ENCODE peak calls at places on chromosomes 13 and 19, in four cellular contexts. R, B, A and Z are unnamed samples.

GRCh38 chr19:50906217-50906616 is 5.0 kb downstream of the KLK4 start:
- DNase-seq in B (no peak), R (no peak), A (no peak), Z (no peak)

GRCh38 chr19:17530586-17530985 is 19.1 kb downstream of the PGLS start:
- DNase-seq in A (no peak), R (no peak), B (no peak), Z (peak; percentile 49)

GRCh38 chr19:56670961-56671612 is 470 bp downstream of the ZNF835 start:
- DNase-seq in R (no peak), B (no peak), A (no peak), Z (peak; percentile 70)

GRCh38 chr19:48772503-48772953 is 17.2 kb downstream of the FGF21 start:
- DNase-seq in A (no peak), R (no peak), B (no peak), Z (no peak)

GRCh38 chr19:19064811-19065745 is 1.3 kb downstream of the SLC25A42 start:
- DNase-seq in R (no peak), A (no peak), B (no peak), Z (peak; percentile 18)

GRCh38 chr19:32773126-32773525 is 53.6 kb downstream of the TDRD12 start:
- DNase-seq in B (no peak), A (no peak), R (no peak), Z (no peak)

GRCh38 chr19:43777163-43777700 is 3.5 kb downstream of the KCNN4 start:
- DNase-seq in R (no peak), B (peak; percentile 37), A (no peak), Z (peak; percentile 94)

GRCh38 chr19:15937771-15938170 is 3.4 kb upstream of the CYP4F11 start:
- DNase-seq in B (no peak), R (no peak), A (peak; percentile 66), Z (no peak)

GRCh38 chr13:60591348-60591747 is 194.3 kb downstream of the TDRD3 start:
- DNase-seq in B (no peak), A (no peak), R (no peak), Z (peak; percentile 27)

GRCh38 chr19:584240-585001 is 5.3 kb upstream of the HCN2 start:
- DNase-seq in A (no peak), R (peak; percentile 58), B (peak; percentile 69), Z (no peak)